ENCODE peak calls at places on chromosomes 11 and 22, in five cellular contexts. Z is tibial nerve, C is heart left ventricle, E is suprapubic skin, W is body of pancreas. N is an unnamed sample.

GRCh38 chr11:9664276-9665171 is 647 bp downstream of the SWAP70 start:
- DNase-seq in E (peak; percentile 87), Z (peak; percentile 50), W (peak; percentile 52), C (peak; percentile 71), N (peak; percentile 57)

GRCh38 chr22:38844661-38845367 is 986 bp upstream of the NPTXR start:
- DNase-seq in C (no peak), W (no peak), E (no peak), Z (no peak), N (no peak)

GRCh38 chr11:20474176-20474950 is 86.8 kb downstream of the PRMT3 start:
- DNase-seq in Z (no peak), C (no peak), E (no peak), W (no peak), N (no peak)

GRCh38 chr22:41828516-41828915 is 4.4 kb upstream of the SREBF2 start:
- DNase-seq in Z (no peak), E (no peak), C (no peak), W (no peak), N (no peak)

GRCh38 chr22:36339171-36340065 is 48.3 kb downstream of the MYH9 start:
- DNase-seq in C (no peak), Z (no peak), W (no peak), E (no peak), N (no peak)

GRCh38 chr11:9953994-9954626 is 290.2 kb downstream of the SWAP70 start:
- DNase-seq in C (no peak), E (no peak), Z (no peak), W (no peak), N (no peak)

GRCh38 chr11:99988105-99988907 is 698.8 kb upstream of the ARHGAP42 start:
- DNase-seq in W (no peak), Z (peak; percentile 9), C (no peak), E (no peak), N (no peak)

GRCh38 chr11:112748713-112749481 is 212.3 kb upstream of the NCAM1 start:
- DNase-seq in E (no peak), W (no peak), Z (no peak), C (no peak), N (no peak)

GRCh38 chr11:120566176-120566575 is 54.6 kb downstream of the GRIK4 start:
- DNase-seq in E (no peak), W (no peak), Z (no peak), C (no peak), N (no peak)

GRCh38 chr22:38841635-38842034 is 2.2 kb downstream of the NPTXR start:
- DNase-seq in Z (no peak), C (no peak), E (no peak), W (no peak), N (no peak)

GRCh38 chr22:37228106-37229011 is 15.7 kb downstream of the RAC2 start:
- DNase-seq in W (no peak), E (no peak), Z (no peak), C (peak; percentile 77), N (no peak)

GRCh38 chr22:49587421-49587820 is 240.3 kb downstream of the BRD1 start:
- DNase-seq in Z (no peak), E (no peak), W (no peak), C (no peak), N (no peak)

GRCh38 chr11:91097069-91097468 is 874.2 kb upstream of the CHORDC1 start:
- DNase-seq in C (no peak), W (no peak), E (no peak), Z (no peak), N (no peak)

GRCh38 chr22:21807545-21807944 is 59.9 kb downstream of the MAPK1 start:
- DNase-seq in E (no peak), W (no peak), Z (no peak), C (no peak), N (no peak)

GRCh38 chr11:44095506-44096359 is at the start of gene EXT2:
- DNase-seq in W (peak; percentile 90), Z (peak; percentile 72), C (peak; percentile 96), E (peak; percentile 96), N (peak; percentile 94)

GRCh38 chr11:925496-926301 is at the start of gene AP2A2:
- DNase-seq in Z (peak; percentile 78), C (peak; percentile 96), W (peak; percentile 92), E (peak; percentile 88), N (peak; percentile 92)

GRCh38 chr22:29116397-29117123 is 43.7 kb downstream of the KREMEN1 start:
- DNase-seq in Z (no peak), C (no peak), E (no peak), W (no peak), N (no peak)

GRCh38 chr11:117985953-117986887 is at the start of gene IL10RA:
- DNase-seq in E (no peak), Z (peak; percentile 32), W (peak; percentile 72), C (peak; percentile 95), N (peak; percentile 84)

GRCh38 chr11:85947431-85948272 is 92.5 kb downstream of the CCDC83 start:
- DNase-seq in E (no peak), C (no peak), W (no peak), Z (peak; percentile 83), N (no peak)

GRCh38 chr11:78810489-78811090 is 235.9 kb upstream of the NARS2 start:
- DNase-seq in C (no peak), Z (no peak), E (no peak), W (no peak), N (no peak)

GRCh38 chr22:30243671-30244465 is 2.7 kb downstream of the LIF start:
- DNase-seq in Z (no peak), C (no peak), E (no peak), W (no peak), N (no peak)

GRCh38 chr11:110529043-110529442 is 99.3 kb downstream of the FDX1 start:
- DNase-seq in E (no peak), W (no peak), C (no peak), Z (no peak), N (no peak)

GRCh38 chr22:17077255-17077654 is 7.5 kb upstream of the IL17RA start:
- DNase-seq in Z (no peak), E (no peak), W (no peak), C (no peak), N (no peak)

GRCh38 chr11:3155691-3156258 is 9.3 kb downstream of the OSBPL5 start:
- DNase-seq in C (peak; percentile 51), W (no peak), E (no peak), Z (no peak), N (no peak)
- H3K4me1 ChIP-seq in C (peaks cover 84% of the 10 kb centered on the region), W (peaks cover 29% of the 10 kb centered on the region), E (peaks cover 82% of the 10 kb centered on the region), Z (peaks cover 75% of the 10 kb centered on the region), N (no peaks in the 10 kb centered on the region)

DNA sequence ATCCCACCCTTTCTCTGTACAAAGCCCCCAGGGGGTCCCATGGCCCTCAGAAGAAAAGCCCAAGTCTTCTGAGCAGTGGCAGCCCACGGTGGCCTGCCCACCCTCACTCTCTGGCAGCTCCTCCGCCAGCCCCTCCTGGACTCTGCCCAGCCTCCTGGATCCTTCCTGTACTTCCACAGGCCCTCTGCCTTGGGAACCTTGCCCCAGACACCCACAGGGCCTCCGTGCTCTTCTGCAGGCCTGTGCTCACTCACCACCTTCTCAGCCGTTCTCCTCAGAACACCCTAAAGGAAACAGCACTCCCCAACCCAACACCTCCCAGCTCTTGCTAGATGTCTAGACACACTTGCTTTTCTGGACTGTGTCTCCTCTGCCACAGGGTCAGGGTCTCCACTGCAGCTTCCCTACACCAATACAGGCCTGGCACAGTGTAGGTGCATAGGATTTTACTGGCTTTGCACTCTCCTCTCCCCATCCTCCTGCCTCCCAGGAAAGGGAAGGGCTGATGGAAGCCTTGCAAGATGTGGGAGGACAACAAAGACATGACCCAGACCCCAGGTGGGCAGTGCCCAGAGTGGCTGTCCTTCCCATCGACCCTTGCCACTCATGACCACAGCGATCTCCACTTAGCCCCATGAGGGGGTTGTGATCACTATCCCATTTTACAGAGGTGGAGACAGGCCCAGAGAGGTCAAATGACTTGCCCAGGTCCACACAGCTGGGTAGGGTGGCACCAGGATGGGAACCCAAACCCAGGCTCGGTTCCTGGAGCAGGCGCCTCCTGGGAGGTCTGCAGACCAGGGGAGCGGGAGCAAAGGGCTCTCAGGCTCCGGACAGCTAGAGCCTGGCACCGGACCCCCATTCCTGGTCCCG is 2.0 kb downstream of the SCARF2 start:
- DNase-seq in W (no peak), C (peak; percentile 38), E (no peak), Z (no peak), N (no peak)
- H3K4me3 ChIP-seq in W (no peak overlapping the region), C (peak overlapping the region; percentile 65), E (peak overlapping the region; percentile 59), Z (peak overlapping the region; percentile 86), N (peak overlapping the region; percentile 25)

GRCh38 chr22:31630331-31631329 is 31.4 kb downstream of the PISD start:
- DNase-seq in C (peak; percentile 90), E (peak; percentile 93), Z (peak; percentile 55), W (peak; percentile 74), N (peak; percentile 84)
- TF ChIP-seq POLR2A in C (peak; percentile 23), E (peak; percentile 2), Z (no peak), W (no peak), N (peak; percentile 30)

GRCh38 chr11:70913715-70914231 is 338.6 kb downstream of the SHANK2 start:
- DNase-seq in C (no peak), E (no peak), W (no peak), Z (no peak), N (no peak)
- H3K4me1 ChIP-seq in C (no peaks in the 10 kb centered on the region), E (no peaks in the 10 kb centered on the region), W (peaks cover 7% of the 10 kb centered on the region), Z (no peaks in the 10 kb centered on the region), N (peaks cover 3% of the 10 kb centered on the region)

N was measured in right lobe of liver.